ENCODE peak calls at places on chromosomes 7 and 10, in four cellular contexts. G, E, V and P are unnamed samples.

GRCh38 chr7:130912910-130913720 is 179.1 kb upstream of the KLF14 start:
- DNase-seq in E (peak), V (peak), G (no peak), P (peak)

GRCh38 chr10:76675561-76675950 is 962.1 kb downstream of the KCNMA1 start:
- DNase-seq in V (no peak), E (no peak), G (no peak), P (no peak)

GRCh38 chr7:12062062-12062461 is 149.0 kb upstream of the TMEM106B start:
- DNase-seq in E (peak), G (no peak), V (no peak), P (no peak)

GRCh38 chr7:976901-977325 is 1.6 kb upstream of the COX19 start:
- DNase-seq in V (no peak), G (no peak), E (no peak), P (no peak)

GRCh38 chr7:82839063-82839462 is 323.6 kb downstream of the PCLO start:
- DNase-seq in V (no peak), E (no peak), G (no peak), P (no peak)

GRCh38 chr10:78224602-78225001 is 190.9 kb downstream of the RPS24 start:
- DNase-seq in V (no peak), G (no peak), E (peak), P (no peak)

GRCh38 chr10:43437141-43437860 is 390 bp downstream of the ZNF487 start:
- DNase-seq in G (no peak), V (no peak), E (peak), P (no peak)

GRCh38 chr7:108503112-108504026 is 22.6 kb downstream of the PNPLA8 start:
- DNase-seq in G (no peak), V (no peak), E (peak), P (no peak)

GRCh38 chr7:13801669-13802068 is 187.8 kb downstream of the ETV1 start:
- DNase-seq in E (no peak), V (no peak), G (no peak), P (no peak)

GRCh38 chr10:4383683-4384082 is 442.3 kb upstream of the AKR1E2 start:
- DNase-seq in G (no peak), V (no peak), E (peak), P (no peak)

GRCh38 chr7:117126631-117127030 is 173.3 kb downstream of the ST7 start:
- DNase-seq in V (no peak), E (no peak), G (no peak), P (no peak)

GRCh38 chr10:93703066-93703465 is 674 bp upstream of the FRA10AC1 start:
- DNase-seq in G (no peak), E (peak), V (no peak), P (no peak)

GRCh38 chr10:33880291-33880690 is 545.8 kb upstream of the NRP1 start:
- DNase-seq in E (peak), G (no peak), V (no peak), P (no peak)

GRCh38 chr7:94514140-94514889 is 4.7 kb downstream of the CASD1 start:
- DNase-seq in G (no peak), E (no peak), V (no peak), P (no peak)

GRCh38 chr10:30027057-30028005 is 32.1 kb downstream of the JCAD start:
- DNase-seq in G (peak), V (peak), E (no peak), P (peak)

GRCh38 chr7:116113310-116113709 is 82.7 kb upstream of the TFEC start:
- DNase-seq in V (no peak), G (no peak), E (no peak), P (no peak)

GRCh38 chr7:81447351-81447952 is 322.4 kb downstream of the HGF start:
- DNase-seq in G (no peak), V (no peak), E (peak), P (no peak)

GRCh38 chr10:101814466-101815041 is 3.7 kb downstream of the OGA start:
- DNase-seq in E (no peak), V (no peak), G (no peak), P (no peak)

GRCh38 chr7:36272567-36273269 is 116.9 kb upstream of the ANLN start:
- DNase-seq in G (no peak), V (no peak), E (no peak), P (no peak)

GRCh38 chr10:34319197-34319846 is 495.8 kb downstream of the PARD3 start:
- DNase-seq in E (peak), V (peak), G (no peak), P (no peak)

GRCh38 chr10:15558136-15558535 is 161.6 kb downstream of the ITGA8 start:
- DNase-seq in V (no peak), E (peak), G (no peak), P (no peak)

GRCh38 chr7:94348142-94348541 is 46.6 kb upstream of the COL1A2 start:
- DNase-seq in E (peak), G (no peak), V (no peak), P (no peak)

GRCh38 chr7:41139789-41140188 is 563.1 kb downstream of the INHBA start:
- DNase-seq in G (no peak), V (no peak), E (no peak), P (no peak)

GRCh38 chr7:152180587-152180986 is 155.1 kb downstream of the GALNT11 start:
- DNase-seq in V (no peak), E (no peak), G (no peak), P (no peak)

GRCh38 chr7:148303295-148304013 is 287.1 kb upstream of the C7orf33 start:
- DNase-seq in V (peak), G (no peak), E (peak), P (no peak)

GRCh38 chr7:109616551-109617069 is 1046.9 kb downstream of the DNAJB9 start:
- DNase-seq in G (no peak), V (no peak), E (no peak), P (no peak)

GRCh38 chr7:76302299-76303056 is at the start of gene HSPB1:
- DNase-seq in G (no peak), E (peak), V (peak), P (peak)

GRCh38 chr10:14822879-14823755 is 14.7 kb downstream of the CDNF start:
- DNase-seq in V (no peak), E (peak), G (no peak), P (no peak)

GRCh38 chr7:35015346-35015859 is 21.9 kb downstream of the DPY19L1 start:
- DNase-seq in E (no peak), V (no peak), G (no peak), P (no peak)

GRCh38 chr7:126700807-126701604 is 551.7 kb downstream of the GRM8 start:
- DNase-seq in V (peak), E (peak), G (peak), P (no peak)

GRCh38 chr7:134196439-134196838 is 69.3 kb downstream of the LRGUK start:
- DNase-seq in G (no peak), V (no peak), E (no peak), P (no peak)

GRCh38 chr7:150739045-150739432 is 1.8 kb downstream of the GIMAP5 start:
- DNase-seq in E (no peak), G (no peak), V (no peak), P (no peak)

GRCh38 chr10:100148353-100149211 is 37.2 kb downstream of the ERLIN1 start:
- DNase-seq in G (no peak), E (peak), V (no peak), P (no peak)

GRCh38 chr10:80945267-80945880 is 407.7 kb downstream of the SH2D4B start:
- DNase-seq in G (peak), V (no peak), E (no peak), P (no peak)
- TF ChIP-seq CTCF in G (peak), V (peak), E (no peak), P (no peak)

DNA sequence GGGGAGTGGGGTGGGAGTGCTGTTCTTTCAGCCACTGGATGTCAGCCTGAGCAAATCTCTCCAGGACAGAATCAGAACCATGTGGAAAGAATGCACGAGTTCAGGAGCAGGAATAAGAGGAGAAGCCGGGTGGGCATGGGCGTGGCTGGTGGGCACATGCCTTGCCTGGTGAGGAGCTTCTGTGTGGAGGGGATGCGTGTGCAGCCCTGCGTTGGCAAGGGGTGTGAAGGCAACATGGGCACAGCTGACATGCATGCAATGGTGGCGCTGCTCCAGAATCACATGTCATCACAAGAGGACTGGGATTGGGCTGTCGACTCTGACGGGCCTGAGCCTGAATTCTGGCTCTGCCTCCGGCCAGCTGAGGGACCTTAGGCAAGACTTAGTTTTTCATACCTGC is 162.1 kb downstream of the ADAM12 start:
- DNase-seq in V (no peak), E (no peak), G (no peak), P (no peak)
- TF ChIP-seq CTCF in V (no peak), E (no peak), G (no peak), P (no peak)

GRCh38 chr7:47648301-47648900 is 66.5 kb upstream of the TNS3 start:
- DNase-seq in G (no peak), E (peak), V (no peak), P (no peak)
- TF ChIP-seq CTCF in G (no peak), E (no peak), V (no peak), P (no peak)

GRCh38 chr10:123996302-123996701 is 97.1 kb downstream of the CHST15 start:
- DNase-seq in G (no peak), V (no peak), E (no peak), P (no peak)

GRCh38 chr10:123994417-123995081 is 98.8 kb downstream of the CHST15 start:
- DNase-seq in V (peak), G (peak), E (peak), P (peak)

GRCh38 chr10:123997013-123997412 is 96.4 kb downstream of the CHST15 start:
- DNase-seq in E (no peak), V (no peak), G (no peak), P (no peak)

GRCh38 chr10:123995082-123995460 is 98.3 kb downstream of the CHST15 start:
- DNase-seq in E (no peak), G (no peak), V (no peak), P (no peak)

DNA sequence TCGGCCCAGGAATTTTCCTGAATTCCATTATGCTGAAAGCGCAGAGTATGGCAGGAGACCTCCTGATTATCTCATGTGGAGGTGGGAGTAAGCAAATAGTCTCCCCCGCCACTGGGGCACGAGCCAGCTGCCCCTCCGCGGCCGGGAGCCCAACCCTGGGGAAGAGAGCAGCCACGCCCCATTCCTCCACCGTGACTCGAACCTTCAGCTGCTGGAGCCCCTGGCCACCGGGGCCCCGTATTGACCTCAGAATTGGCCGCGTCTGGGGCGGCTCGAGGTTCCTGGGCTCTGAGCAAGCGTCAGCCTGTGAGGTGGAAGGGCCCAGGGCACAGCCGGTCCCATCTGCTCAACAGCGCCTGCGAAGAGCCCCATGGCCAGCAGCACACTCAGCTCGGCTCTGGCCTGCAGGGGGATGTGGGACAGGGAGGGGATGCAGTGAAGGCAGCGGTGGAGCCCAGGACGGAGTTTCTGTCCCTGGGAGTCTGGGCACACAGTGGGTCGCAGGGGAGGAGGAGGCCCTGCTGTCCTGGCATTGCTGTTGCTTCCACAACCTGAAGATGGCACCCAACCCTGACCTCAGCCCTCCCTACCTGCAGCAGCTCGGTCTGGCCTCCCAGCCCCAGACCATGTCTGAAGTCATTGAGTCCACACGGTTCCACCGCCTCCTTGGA is 97.8 kb downstream of the CHST15 start:
- DNase-seq in G (peak), E (peak), V (peak), P (no peak)
- TF ChIP-seq CTCF in G (peak), E (peak), V (peak), P (no peak)